ENCODE peak calls at places on chromosome 2, in four cellular contexts. One of them, this sample, is unnamed.

GRCh38 chr2:69773201-69773600 is 31.3 kb downstream of the ANXA4 start:
- DNase-seq in CD8-positive, alpha-beta memory T cell: no peak
- DNase-seq in H7: no peak
- DNase-seq in GM12878: no peak
- DNase-seq in this sample: peak; percentile 18

GRCh38 chr2:102297891-102298290 is 13.5 kb upstream of the IL1RL1 start:
- DNase-seq in GM12878: no peak
- DNase-seq in H7: no peak
- DNase-seq in CD8-positive, alpha-beta memory T cell: no peak
- DNase-seq in this sample: no peak

GRCh38 chr2:217178366-217178765 is 318.5 kb upstream of the TNP1 start:
- DNase-seq in H7: no peak
- DNase-seq in GM12878: no peak
- DNase-seq in CD8-positive, alpha-beta memory T cell: no peak
- DNase-seq in this sample: no peak

GRCh38 chr2:72891091-72891818 is 4.0 kb downstream of the SPR start:
- DNase-seq in GM12878: no peak
- DNase-seq in H7: no peak
- DNase-seq in CD8-positive, alpha-beta memory T cell: no peak
- DNase-seq in this sample: no peak

GRCh38 chr2:35708411-35708810 is 647.2 kb upstream of the CRIM1 start:
- DNase-seq in H7: no peak
- DNase-seq in CD8-positive, alpha-beta memory T cell: no peak
- DNase-seq in GM12878: no peak
- DNase-seq in this sample: no peak

GRCh38 chr2:197908940-197909339 is 104.5 kb downstream of the PLCL1 start:
- DNase-seq in GM12878: no peak
- DNase-seq in CD8-positive, alpha-beta memory T cell: no peak
- DNase-seq in H7: no peak
- DNase-seq in this sample: no peak

GRCh38 chr2:225660262-225661091 is 261.0 kb downstream of the NYAP2 start:
- DNase-seq in CD8-positive, alpha-beta memory T cell: peak; percentile 54
- DNase-seq in H7: peak; percentile 46
- DNase-seq in GM12878: peak; percentile 9
- DNase-seq in this sample: peak; percentile 54

GRCh38 chr2:177178797-177179196 is 33.8 kb upstream of the HNRNPA3 start:
- DNase-seq in CD8-positive, alpha-beta memory T cell: no peak
- DNase-seq in H7: no peak
- DNase-seq in GM12878: no peak
- DNase-seq in this sample: no peak

GRCh38 chr2:239904496-239904895 is 120.6 kb downstream of the NDUFA10 start:
- DNase-seq in H7: no peak
- DNase-seq in GM12878: no peak
- DNase-seq in CD8-positive, alpha-beta memory T cell: no peak
- DNase-seq in this sample: no peak

DNA sequence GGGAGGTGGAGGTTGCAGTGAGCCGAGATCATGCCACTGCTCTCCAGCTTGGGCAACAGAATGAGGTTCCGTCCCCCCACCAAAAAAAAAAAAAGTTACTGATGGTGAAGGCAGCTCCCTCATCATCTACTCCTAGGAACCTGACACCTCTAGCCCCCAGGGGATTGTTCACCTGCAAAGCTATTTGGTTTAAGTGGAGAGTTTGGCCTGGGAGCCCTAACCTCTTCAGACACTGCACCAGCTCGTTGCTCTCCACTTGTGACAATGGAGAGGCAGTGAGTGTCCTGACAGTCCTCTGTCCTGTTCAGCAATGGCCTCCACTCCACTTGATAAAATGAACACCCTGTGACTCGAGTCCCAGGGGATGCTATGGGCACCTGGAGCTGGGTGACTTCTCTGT is 43.5 kb downstream of the ATP6V1C2 start:
- DNase-seq in GM12878: no peak
- DNase-seq in CD8-positive, alpha-beta memory T cell: no peak
- DNase-seq in H7: no peak
- DNase-seq in this sample: no peak
- H3K27me3 ChIP-seq in GM12878: no peaks in the 10 kb centered on the region
- H3K27me3 ChIP-seq in CD8-positive, alpha-beta memory T cell: no peaks in the 10 kb centered on the region
- H3K27me3 ChIP-seq in H7: no peaks in the 10 kb centered on the region
- H3K27me3 ChIP-seq in this sample: no peaks in the 10 kb centered on the region

GRCh38 chr2:21633531-21634310 is 510.0 kb downstream of the TDRD15 start:
- DNase-seq in GM12878: no peak
- DNase-seq in CD8-positive, alpha-beta memory T cell: no peak
- DNase-seq in H7: no peak
- DNase-seq in this sample: no peak
- H3K27me3 ChIP-seq in GM12878: no peaks in the 10 kb centered on the region
- H3K27me3 ChIP-seq in CD8-positive, alpha-beta memory T cell: no peaks in the 10 kb centered on the region
- H3K27me3 ChIP-seq in H7: no peaks in the 10 kb centered on the region
- H3K27me3 ChIP-seq in this sample: no peaks in the 10 kb centered on the region

DNA sequence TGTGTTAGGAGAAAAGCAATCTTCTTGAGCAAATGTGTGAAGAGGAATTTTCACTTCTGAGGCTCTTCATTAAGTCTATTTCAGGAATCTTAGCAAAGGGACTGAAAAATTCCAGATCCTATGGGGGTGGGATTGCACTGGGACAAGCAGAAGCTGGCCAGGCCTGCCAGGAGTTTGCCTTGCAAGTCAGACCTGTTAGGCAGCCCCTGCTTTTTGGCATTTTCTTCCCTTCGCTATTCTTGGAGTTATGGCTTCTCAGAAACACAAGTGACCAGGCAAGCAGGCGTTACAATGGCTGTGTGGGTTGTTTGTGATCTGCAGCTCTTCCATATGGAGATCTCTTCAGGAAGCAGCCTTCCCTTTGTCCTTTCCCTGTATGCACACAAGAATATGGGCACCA is 8.0 kb upstream of the CCDC85A start:
- DNase-seq in CD8-positive, alpha-beta memory T cell: no peak
- DNase-seq in GM12878: no peak
- DNase-seq in H7: no peak
- DNase-seq in this sample: no peak
- H3K27me3 ChIP-seq in CD8-positive, alpha-beta memory T cell: no peaks in the 10 kb centered on the region
- H3K27me3 ChIP-seq in GM12878: no peaks in the 10 kb centered on the region
- H3K27me3 ChIP-seq in H7: peaks cover 53% of the 10 kb centered on the region
- H3K27me3 ChIP-seq in this sample: no peaks in the 10 kb centered on the region

GRCh38 chr2:206158563-206159345 is 490 bp downstream of the NDUFS1 start:
- DNase-seq in GM12878: no peak
- DNase-seq in CD8-positive, alpha-beta memory T cell: no peak
- DNase-seq in H7: peak; percentile 62
- DNase-seq in this sample: peak; percentile 6

GRCh38 chr2:206150631-206151030 is 8.6 kb downstream of the NDUFS1 start:
- DNase-seq in GM12878: no peak
- DNase-seq in H7: no peak
- DNase-seq in CD8-positive, alpha-beta memory T cell: no peak
- DNase-seq in this sample: no peak

GRCh38 chr2:206149330-206149729 is 9.9 kb downstream of the NDUFS1 start:
- DNase-seq in CD8-positive, alpha-beta memory T cell: no peak
- DNase-seq in GM12878: no peak
- DNase-seq in H7: no peak
- DNase-seq in this sample: no peak

GRCh38 chr2:206150168-206150567 is 9.1 kb downstream of the NDUFS1 start:
- DNase-seq in GM12878: no peak
- DNase-seq in CD8-positive, alpha-beta memory T cell: no peak
- DNase-seq in H7: no peak
- DNase-seq in this sample: no peak

GRCh38 chr2:206154197-206154596 is 5.0 kb downstream of the NDUFS1 start:
- DNase-seq in GM12878: peak; percentile 35
- DNase-seq in CD8-positive, alpha-beta memory T cell: no peak
- DNase-seq in H7: no peak
- DNase-seq in this sample: no peak
- H3K27me3 ChIP-seq in GM12878: no peaks in the 10 kb centered on the region
- H3K27me3 ChIP-seq in CD8-positive, alpha-beta memory T cell: no peaks in the 10 kb centered on the region
- H3K27me3 ChIP-seq in H7: no peaks in the 10 kb centered on the region
- H3K27me3 ChIP-seq in this sample: no peaks in the 10 kb centered on the region